ENCODE peak calls at places on chromosome 10, in eight cellular contexts. H is Peyer's patch, M is adrenal gland, L is brain microvascular endothelial cell, U is left ventricle myocardium inferior, O is fibroblast of lung, Q is neuronal stem cell, S is lower lobe of right lung. D is an unnamed sample.

GRCh38 chr10:69329721-69330178 is 51.5 kb downstream of the HK1 start:
- DNase-seq in U (no peak), H (no peak), M (no peak), L (no peak), O (no peak), Q (no peak), S (no peak), D (no peak)

GRCh38 chr10:33524966-33525365 is 190.5 kb upstream of the NRP1 start:
- DNase-seq in M (no peak), O (peak), S (no peak), Q (no peak), L (no peak), H (no peak), U (no peak), D (peak)

GRCh38 chr10:5266804-5267203 is 70.2 kb downstream of the AKR1C4 start:
- DNase-seq in U (no peak), M (no peak), S (no peak), O (no peak), Q (no peak), L (no peak), H (no peak), D (no peak)

GRCh38 chr10:112271982-112272381 is 11.2 kb upstream of the TECTB start:
- DNase-seq in S (no peak), Q (no peak), O (peak), M (no peak), U (no peak), H (no peak), L (peak), D (no peak)

GRCh38 chr10:77290528-77291155 is 347.0 kb downstream of the KCNMA1 start:
- DNase-seq in H (no peak), S (no peak), U (no peak), O (peak), Q (no peak), M (no peak), L (peak), D (peak)

GRCh38 chr10:91708174-91708861 is 75.4 kb upstream of the PPP1R3C start:
- DNase-seq in L (no peak), H (no peak), S (no peak), O (no peak), Q (no peak), M (no peak), U (no peak), D (no peak)

GRCh38 chr10:53487019-53487983 is 714.7 kb upstream of the MBL2 start:
- DNase-seq in U (no peak), M (no peak), L (no peak), H (no peak), O (no peak), Q (no peak), S (no peak), D (no peak)

GRCh38 chr10:34835908-34836558 is 20.9 kb upstream of the PARD3 start:
- DNase-seq in S (no peak), H (no peak), U (no peak), M (no peak), Q (no peak), L (no peak), O (no peak), D (no peak)

GRCh38 chr10:26573674-26574073 is 123.8 kb upstream of the PDSS1 start:
- DNase-seq in H (peak), L (no peak), Q (no peak), O (no peak), S (no peak), M (no peak), U (no peak), D (no peak)

GRCh38 chr10:70967591-70968588 is 79.5 kb upstream of the PCBD1 start:
- DNase-seq in Q (peak), O (no peak), S (no peak), U (no peak), M (no peak), H (no peak), L (peak), D (no peak)

GRCh38 chr10:129541748-129542487 is 74.9 kb downstream of the MGMT start:
- DNase-seq in Q (no peak), S (no peak), L (no peak), H (no peak), O (no peak), U (no peak), M (no peak), D (no peak)

GRCh38 chr10:91103384-91104184 is 116.9 kb upstream of the PCGF5 start:
- DNase-seq in L (no peak), H (no peak), U (no peak), S (no peak), Q (no peak), M (no peak), O (no peak), D (no peak)

GRCh38 chr10:15352818-15353217 is 18.3 kb downstream of the FAM171A1 start:
- DNase-seq in Q (no peak), H (no peak), U (no peak), O (no peak), M (no peak), L (no peak), S (no peak), D (no peak)

GRCh38 chr10:15313034-15313433 is 58.1 kb downstream of the FAM171A1 start:
- DNase-seq in M (peak), O (no peak), U (no peak), L (no peak), Q (no peak), H (no peak), S (no peak), D (no peak)

GRCh38 chr10:123599366-123599849 is 66.7 kb upstream of the GPR26 start:
- DNase-seq in S (no peak), O (no peak), L (no peak), M (no peak), U (no peak), Q (no peak), H (no peak), D (no peak)

GRCh38 chr10:126906704-126907422 is 1.6 kb downstream of the DOCK1 start:
- DNase-seq in Q (no peak), H (peak), M (no peak), O (no peak), S (no peak), U (no peak), L (no peak), D (no peak)
- H3K4me3 ChIP-seq in Q (peak), H (peak), M (peak), O (peak), S (peak), U (peak), L (peak), D (peak)

DNA sequence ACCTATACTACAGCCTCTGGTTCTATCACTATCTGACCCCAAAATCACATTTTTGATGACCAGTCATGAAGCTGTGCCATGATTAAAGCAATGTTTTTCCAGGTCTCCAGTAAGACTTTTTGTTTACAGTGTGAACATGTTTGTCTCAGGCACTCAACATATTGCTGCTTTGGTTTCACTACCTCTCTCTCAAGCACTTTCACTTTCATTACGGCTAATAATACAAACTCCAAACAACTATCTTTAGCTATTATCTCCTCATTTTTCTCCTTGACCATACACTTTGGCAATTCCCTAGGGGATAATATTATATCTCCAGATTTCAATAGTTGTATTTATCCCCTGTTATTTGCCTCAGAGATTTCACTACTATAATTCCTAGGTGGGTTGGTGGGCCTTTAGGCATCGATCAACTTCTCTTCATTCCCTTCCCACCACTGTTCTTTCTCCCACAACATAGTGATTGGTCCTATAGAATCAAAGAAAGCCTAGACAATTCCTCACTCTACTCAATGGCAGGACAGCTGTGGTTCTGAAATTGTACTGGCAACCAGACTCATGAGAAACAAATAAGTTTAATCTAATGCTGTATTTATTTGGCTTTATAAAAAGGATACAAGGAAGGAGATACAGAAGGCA is 261.4 kb upstream of the ZWINT start:
- DNase-seq in U (no peak), Q (no peak), H (no peak), M (no peak), L (no peak), S (no peak), O (peak), D (no peak)
- H3K27ac ChIP-seq in U (no peak), Q (no peak), H (peak), M (no peak), L (no peak), S (no peak), O (no peak), D (no peak)

GRCh38 chr10:62050941-62051433 is 149.5 kb downstream of the ARID5B start:
- DNase-seq in M (peak), S (peak), O (peak), U (peak), H (peak), L (peak), Q (no peak), D (peak)
- H3K4me3 ChIP-seq in M (peak), S (peak), O (peak), U (peak), H (peak), L (peak), Q (peak), D (peak)

GRCh38 chr10:28763471-28763870 is 86.2 kb downstream of the BAMBI start:
- DNase-seq in Q (peak), O (no peak), M (no peak), S (no peak), L (no peak), U (no peak), H (no peak), D (no peak)

GRCh38 chr10:28765641-28766040 is 88.3 kb downstream of the BAMBI start:
- DNase-seq in S (no peak), U (no peak), Q (no peak), L (no peak), M (no peak), H (no peak), O (no peak), D (no peak)

GRCh38 chr10:28761084-28761875 is 84.0 kb downstream of the BAMBI start:
- DNase-seq in S (no peak), L (peak), H (no peak), O (no peak), U (no peak), M (no peak), Q (no peak), D (no peak)
- H3K27ac ChIP-seq in S (no peak), L (no peak), H (no peak), O (no peak), U (no peak), M (no peak), Q (no peak), D (no peak)

GRCh38 chr10:50987934-50988333 is 86.4 kb upstream of the PRKG1 start:
- DNase-seq in M (no peak), O (no peak), Q (no peak), L (no peak), H (peak), S (no peak), U (no peak), D (no peak)
- H3K4me3 ChIP-seq in M (no peak), O (no peak), Q (no peak), L (no peak), H (no peak), S (no peak), U (no peak), D (no peak)

DNA sequence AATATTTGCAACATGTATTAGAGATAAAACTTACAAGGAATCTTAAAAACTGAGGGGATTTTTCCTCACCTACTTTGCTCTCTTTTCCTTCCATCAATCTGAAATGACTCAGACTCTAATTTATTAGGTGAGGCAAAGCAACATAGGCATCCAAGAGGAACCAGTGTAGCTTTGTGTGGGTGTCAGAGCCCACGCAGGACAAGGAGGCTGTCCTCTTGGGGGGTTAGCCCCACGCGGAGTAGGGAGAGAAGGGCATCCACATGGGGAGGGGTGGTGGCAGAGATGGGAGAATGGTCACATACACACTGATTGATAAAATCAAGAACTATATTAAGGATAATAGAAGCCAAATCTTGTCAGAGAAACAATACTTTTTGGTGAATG is 33.8 kb upstream of the ARMS2 start:
- DNase-seq in M (no peak), O (no peak), U (no peak), Q (no peak), S (no peak), H (no peak), L (no peak), D (no peak)
- H3K27ac ChIP-seq in M (no peak), O (peak), U (peak), Q (no peak), S (no peak), H (no peak), L (no peak), D (no peak)

GRCh38 chr10:62002753-62003152 is 101.3 kb downstream of the ARID5B start:
- DNase-seq in M (no peak), O (no peak), S (no peak), U (no peak), L (no peak), Q (no peak), H (no peak), D (no peak)
- H3K4me3 ChIP-seq in M (no peak), O (no peak), S (no peak), U (no peak), L (no peak), Q (no peak), H (no peak), D (no peak)